ENCODE peak calls at places on chromosome 7, in seven cellular contexts. One of them, this sample, is unnamed.
A peak's percentile ranks its signal among the peaks of the same experiment; 100 is the strongest.

GRCh38 chr7:17781491-17782215 is 158.6 kb downstream of the SNX13 start:
- DNase-seq in cardiac muscle cell: peak; percentile 70
- DNase-seq in mesenchymal stem cell: peak; percentile 28
- DNase-seq in Panc1: no peak
- DNase-seq in OCI-LY7: no peak
- DNase-seq in prostate gland: no peak
- DNase-seq in GM23248: peak; percentile 8
- DNase-seq in this sample: no peak

GRCh38 chr7:19944363-19945120 is 171.1 kb upstream of the TMEM196 start:
- DNase-seq in cardiac muscle cell: no peak
- DNase-seq in mesenchymal stem cell: no peak
- DNase-seq in Panc1: no peak
- DNase-seq in OCI-LY7: no peak
- DNase-seq in prostate gland: no peak
- DNase-seq in GM23248: no peak
- DNase-seq in this sample: no peak

GRCh38 chr7:157704365-157704764 is 367.6 kb downstream of the DNAJB6 start:
- DNase-seq in cardiac muscle cell: no peak
- DNase-seq in mesenchymal stem cell: no peak
- DNase-seq in Panc1: no peak
- DNase-seq in OCI-LY7: no peak
- DNase-seq in prostate gland: no peak
- DNase-seq in GM23248: no peak
- DNase-seq in this sample: no peak

GRCh38 chr7:45662540-45663166 is 88.5 kb downstream of the ADCY1 start:
- DNase-seq in cardiac muscle cell: no peak
- DNase-seq in mesenchymal stem cell: no peak
- DNase-seq in Panc1: no peak
- DNase-seq in OCI-LY7: no peak
- DNase-seq in prostate gland: peak; percentile 3
- DNase-seq in GM23248: no peak
- DNase-seq in this sample: no peak

GRCh38 chr7:107948645-107949442 is 54.1 kb downstream of the LAMB1 start:
- DNase-seq in cardiac muscle cell: peak; percentile 77
- DNase-seq in mesenchymal stem cell: peak; percentile 78
- DNase-seq in Panc1: peak; percentile 88
- DNase-seq in OCI-LY7: no peak
- DNase-seq in prostate gland: no peak
- DNase-seq in GM23248: peak; percentile 91
- DNase-seq in this sample: no peak

GRCh38 chr7:78620931-78621330 is 822.4 kb downstream of the PHTF2 start:
- DNase-seq in cardiac muscle cell: peak; percentile 10
- DNase-seq in mesenchymal stem cell: peak; percentile 16
- DNase-seq in Panc1: no peak
- DNase-seq in OCI-LY7: peak; percentile 8
- DNase-seq in prostate gland: no peak
- DNase-seq in GM23248: no peak
- DNase-seq in this sample: no peak

GRCh38 chr7:12638851-12639467 is 48.5 kb upstream of the ARL4A start:
- DNase-seq in cardiac muscle cell: peak; percentile 54
- DNase-seq in mesenchymal stem cell: peak; percentile 44
- DNase-seq in Panc1: no peak
- DNase-seq in OCI-LY7: peak; percentile 53
- DNase-seq in prostate gland: no peak
- DNase-seq in GM23248: peak; percentile 60
- DNase-seq in this sample: peak; percentile 62

GRCh38 chr7:5595545-5596045 is 172.0 kb upstream of the TNRC18 start:
- DNase-seq in cardiac muscle cell: no peak
- DNase-seq in mesenchymal stem cell: no peak
- DNase-seq in Panc1: peak; percentile 33
- DNase-seq in OCI-LY7: no peak
- DNase-seq in prostate gland: no peak
- DNase-seq in GM23248: peak; percentile 88
- DNase-seq in this sample: no peak

GRCh38 chr7:121159553-121159952 is 169.2 kb upstream of the WNT16 start:
- DNase-seq in cardiac muscle cell: no peak
- DNase-seq in mesenchymal stem cell: no peak
- DNase-seq in Panc1: no peak
- DNase-seq in OCI-LY7: no peak
- DNase-seq in prostate gland: no peak
- DNase-seq in GM23248: no peak
- DNase-seq in this sample: no peak

DNA sequence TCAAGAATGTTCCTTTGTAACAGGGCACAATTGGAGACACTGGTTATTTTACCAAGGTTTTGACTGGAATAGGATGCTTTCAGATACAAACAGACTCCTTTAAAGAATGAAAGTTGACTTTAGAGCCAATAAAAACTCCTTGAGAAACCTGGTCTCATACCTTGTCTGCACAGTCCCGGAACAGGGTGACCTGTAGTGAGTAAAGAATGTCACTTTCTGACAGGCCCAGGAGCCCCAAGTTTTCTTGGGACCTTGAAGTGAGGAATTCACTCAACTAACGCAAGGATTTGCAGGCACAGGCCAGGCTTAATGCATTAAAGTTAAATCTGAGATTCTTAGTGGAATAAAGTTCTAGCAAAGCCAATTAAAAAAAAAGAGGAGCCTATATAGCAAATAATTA is 11.5 kb upstream of the GARS1 start:
- DNase-seq in cardiac muscle cell: no peak
- DNase-seq in mesenchymal stem cell: no peak
- DNase-seq in Panc1: no peak
- DNase-seq in OCI-LY7: no peak
- DNase-seq in prostate gland: no peak
- DNase-seq in GM23248: no peak
- DNase-seq in this sample: no peak
- H3K36me3 ChIP-seq in cardiac muscle cell: peaks cover 15% of the 10 kb centered on the region
- H3K36me3 ChIP-seq in mesenchymal stem cell: peaks cover 84% of the 10 kb centered on the region
- H3K36me3 ChIP-seq in Panc1: peaks cover 14% of the 10 kb centered on the region
- H3K36me3 ChIP-seq in OCI-LY7: peaks cover 69% of the 10 kb centered on the region
- H3K36me3 ChIP-seq in prostate gland: peaks cover 6% of the 10 kb centered on the region
- H3K36me3 ChIP-seq in GM23248: peaks cover 41% of the 10 kb centered on the region
- H3K36me3 ChIP-seq in this sample: peaks cover 54% of the 10 kb centered on the region

GRCh38 chr7:34011017-34011680 is 105.8 kb downstream of the BMPER start:
- DNase-seq in cardiac muscle cell: peak; percentile 47
- DNase-seq in mesenchymal stem cell: peak; percentile 28
- DNase-seq in Panc1: no peak
- DNase-seq in OCI-LY7: no peak
- DNase-seq in prostate gland: no peak
- DNase-seq in GM23248: peak; percentile 79
- DNase-seq in this sample: no peak

GRCh38 chr7:34016876-34017275 is 111.5 kb downstream of the BMPER start:
- DNase-seq in cardiac muscle cell: no peak
- DNase-seq in mesenchymal stem cell: no peak
- DNase-seq in Panc1: no peak
- DNase-seq in OCI-LY7: no peak
- DNase-seq in prostate gland: no peak
- DNase-seq in GM23248: no peak
- DNase-seq in this sample: no peak

GRCh38 chr7:34015656-34016055 is 110.3 kb downstream of the BMPER start:
- DNase-seq in cardiac muscle cell: no peak
- DNase-seq in mesenchymal stem cell: no peak
- DNase-seq in Panc1: no peak
- DNase-seq in OCI-LY7: no peak
- DNase-seq in prostate gland: no peak
- DNase-seq in GM23248: no peak
- DNase-seq in this sample: no peak

GRCh38 chr7:34013421-34013820 is 108.1 kb downstream of the BMPER start:
- DNase-seq in cardiac muscle cell: no peak
- DNase-seq in mesenchymal stem cell: no peak
- DNase-seq in Panc1: no peak
- DNase-seq in OCI-LY7: no peak
- DNase-seq in prostate gland: no peak
- DNase-seq in GM23248: peak; percentile 39
- DNase-seq in this sample: no peak

GRCh38 chr7:34011711-34012110 is 106.4 kb downstream of the BMPER start:
- DNase-seq in cardiac muscle cell: peak; percentile 38
- DNase-seq in mesenchymal stem cell: no peak
- DNase-seq in Panc1: no peak
- DNase-seq in OCI-LY7: no peak
- DNase-seq in prostate gland: no peak
- DNase-seq in GM23248: peak; percentile 63
- DNase-seq in this sample: no peak
- H3K27ac ChIP-seq in cardiac muscle cell: peak overlapping the region; percentile 66
- H3K27ac ChIP-seq in mesenchymal stem cell: no peak overlapping the region
- H3K27ac ChIP-seq in Panc1: no peak overlapping the region
- H3K27ac ChIP-seq in OCI-LY7: no peak overlapping the region
- H3K27ac ChIP-seq in prostate gland: no peak overlapping the region
- H3K27ac ChIP-seq in GM23248: peak overlapping the region; percentile 76
- H3K27ac ChIP-seq in this sample: no peak overlapping the region

GRCh38 chr7:102063736-102064135 is 222.9 kb upstream of the SH2B2 start:
- DNase-seq in cardiac muscle cell: peak; percentile 55
- DNase-seq in mesenchymal stem cell: peak; percentile 32
- DNase-seq in Panc1: no peak
- DNase-seq in OCI-LY7: no peak
- DNase-seq in prostate gland: no peak
- DNase-seq in GM23248: peak; percentile 55
- DNase-seq in this sample: no peak

GRCh38 chr7:102064361-102065025 is 222.2 kb upstream of the SH2B2 start:
- DNase-seq in cardiac muscle cell: peak; percentile 57
- DNase-seq in mesenchymal stem cell: peak; percentile 46
- DNase-seq in Panc1: no peak
- DNase-seq in OCI-LY7: no peak
- DNase-seq in prostate gland: no peak
- DNase-seq in GM23248: peak; percentile 42
- DNase-seq in this sample: no peak

GRCh38 chr7:102065226-102065625 is 221.4 kb upstream of the SH2B2 start:
- DNase-seq in cardiac muscle cell: no peak
- DNase-seq in mesenchymal stem cell: no peak
- DNase-seq in Panc1: no peak
- DNase-seq in OCI-LY7: no peak
- DNase-seq in prostate gland: no peak
- DNase-seq in GM23248: no peak
- DNase-seq in this sample: no peak

GRCh38 chr7:102061354-102061945 is 225.2 kb upstream of the SH2B2 start:
- DNase-seq in cardiac muscle cell: no peak
- DNase-seq in mesenchymal stem cell: no peak
- DNase-seq in Panc1: no peak
- DNase-seq in OCI-LY7: no peak
- DNase-seq in prostate gland: no peak
- DNase-seq in GM23248: no peak
- DNase-seq in this sample: no peak

DNA sequence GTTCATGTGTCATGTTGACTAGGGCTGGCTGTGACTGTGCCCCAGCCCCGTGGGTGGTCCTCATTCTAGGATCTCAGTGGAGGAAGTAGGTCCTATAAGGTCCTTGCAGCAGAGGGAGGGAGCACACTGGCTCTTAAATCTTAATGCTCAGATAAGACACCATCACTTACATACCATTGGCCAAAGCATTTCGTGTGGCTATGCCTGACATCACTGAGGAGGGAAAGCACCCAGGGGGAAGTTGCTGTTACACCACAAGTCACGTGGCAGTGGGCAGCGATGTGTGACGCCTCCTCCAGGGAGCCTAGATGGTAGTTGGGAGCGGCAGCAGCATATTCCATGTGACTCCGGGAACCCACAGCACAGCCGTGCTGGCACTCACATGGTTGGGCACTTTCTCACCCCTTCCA is 224.7 kb upstream of the SH2B2 start:
- DNase-seq in cardiac muscle cell: peak; percentile 70
- DNase-seq in mesenchymal stem cell: peak; percentile 65
- DNase-seq in Panc1: no peak
- DNase-seq in OCI-LY7: peak; percentile 70
- DNase-seq in prostate gland: no peak
- DNase-seq in GM23248: no peak
- DNase-seq in this sample: no peak
- H3K4me1 ChIP-seq in cardiac muscle cell: no peaks in the 10 kb centered on the region
- H3K4me1 ChIP-seq in mesenchymal stem cell: peaks cover 21% of the 10 kb centered on the region
- H3K4me1 ChIP-seq in Panc1: peaks cover 4% of the 10 kb centered on the region
- H3K4me1 ChIP-seq in OCI-LY7: peaks cover 20% of the 10 kb centered on the region
- H3K4me1 ChIP-seq in prostate gland: no peaks in the 10 kb centered on the region
- H3K4me1 ChIP-seq in GM23248: peaks cover 10% of the 10 kb centered on the region
- H3K4me1 ChIP-seq in this sample: no peaks in the 10 kb centered on the region

GRCh38 chr7:44058759-44059218 is 6.6 kb downstream of the PGAM2 start:
- DNase-seq in cardiac muscle cell: no peak
- DNase-seq in mesenchymal stem cell: no peak
- DNase-seq in Panc1: no peak
- DNase-seq in OCI-LY7: no peak
- DNase-seq in prostate gland: no peak
- DNase-seq in GM23248: no peak
- DNase-seq in this sample: no peak
- H3K36me3 ChIP-seq in cardiac muscle cell: peaks cover 18% of the 10 kb centered on the region
- H3K36me3 ChIP-seq in mesenchymal stem cell: peaks cover 85% of the 10 kb centered on the region
- H3K36me3 ChIP-seq in Panc1: peaks cover 10% of the 10 kb centered on the region
- H3K36me3 ChIP-seq in OCI-LY7: peaks cover 93% of the 10 kb centered on the region
- H3K36me3 ChIP-seq in prostate gland: peaks cover 18% of the 10 kb centered on the region
- H3K36me3 ChIP-seq in GM23248: peaks cover 31% of the 10 kb centered on the region
- H3K36me3 ChIP-seq in this sample: peaks cover 83% of the 10 kb centered on the region

DNA sequence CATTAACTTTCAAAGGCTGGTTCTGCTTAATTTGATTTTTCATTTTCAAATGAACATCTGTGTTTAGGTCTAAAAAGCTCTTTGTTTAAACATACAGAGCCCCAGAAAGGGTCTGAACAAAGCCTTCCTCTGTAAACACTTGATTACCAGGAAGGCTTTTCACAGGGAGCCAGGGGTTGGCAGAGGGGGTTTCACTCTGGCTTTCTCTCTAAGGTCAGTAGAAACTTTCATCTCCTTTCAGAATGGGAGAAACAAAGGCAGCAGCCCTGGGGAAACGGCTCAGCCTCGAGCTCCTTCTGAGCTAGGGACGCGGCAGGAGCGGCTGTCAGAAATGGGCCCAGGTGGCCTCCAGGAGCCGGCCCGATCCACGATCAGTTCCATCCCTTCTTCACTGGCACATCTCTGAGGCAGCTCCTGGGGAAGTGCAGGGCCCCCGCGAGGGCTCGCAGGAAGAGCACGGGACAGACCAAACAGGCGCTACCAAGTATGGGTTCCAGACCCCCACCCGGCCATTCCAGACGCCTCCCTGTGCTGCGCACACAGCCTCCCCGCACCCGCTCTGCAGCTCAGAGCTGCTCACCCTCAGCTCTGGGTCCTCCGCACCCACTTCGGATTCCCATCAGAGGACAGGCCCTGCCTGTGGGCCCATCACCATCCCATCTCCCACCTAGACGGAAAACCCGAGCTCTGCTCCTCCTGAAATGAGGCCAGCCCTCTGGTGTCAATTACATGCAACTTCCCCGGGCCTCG is 124.1 kb downstream of the MAD1L1 start:
- DNase-seq in cardiac muscle cell: no peak
- DNase-seq in mesenchymal stem cell: no peak
- DNase-seq in Panc1: no peak
- DNase-seq in OCI-LY7: peak; percentile 39
- DNase-seq in prostate gland: no peak
- DNase-seq in GM23248: no peak
- DNase-seq in this sample: no peak
- H3K27ac ChIP-seq in cardiac muscle cell: no peak overlapping the region
- H3K27ac ChIP-seq in mesenchymal stem cell: no peak overlapping the region
- H3K27ac ChIP-seq in Panc1: no peak overlapping the region
- H3K27ac ChIP-seq in OCI-LY7: peak overlapping the region; percentile 79
- H3K27ac ChIP-seq in prostate gland: no peak overlapping the region
- H3K27ac ChIP-seq in GM23248: no peak overlapping the region
- H3K27ac ChIP-seq in this sample: no peak overlapping the region

This sample was measured in naive thymus-derived CD4-positive, alpha-beta T cell.